ENCODE peak calls at places on chromosomes 5 and 9, in ten cellular contexts. C is ovary; F is activated CD8-positive, alpha-beta T cell treated with anti-CD3 and anti-CD28 coated beads for 36 hours; X is gastrocnemius medialis; H is fibroblast of lung; P is sigmoid colon; L is GM13976; N is kidney; W is dorsolateral prefrontal cortex; Y is SK-N-SH. G is an unnamed sample.

GRCh38 chr5:73797142-73797530 is 171.1 kb downstream of the ARHGEF28 start:
- DNase-seq in H (no peak), X (no peak), L (no peak), P (no peak), F (no peak), C (no peak), W (no peak), Y (no peak), N (no peak), G (no peak)

GRCh38 chr5:73284985-73285384 is 112.0 kb downstream of the TMEM174 start:
- DNase-seq in X (no peak), W (no peak), Y (no peak), H (no peak), F (no peak), P (no peak), C (no peak), N (no peak), L (no peak), G (no peak)

GRCh38 chr9:75932026-75932425 is 41.6 kb downstream of the PCSK5 start:
- DNase-seq in P (no peak), Y (no peak), X (no peak), N (no peak), F (no peak), W (no peak), L (no peak), H (no peak), C (no peak), G (no peak)

GRCh38 chr5:107428303-107428761 is 242.4 kb downstream of the EFNA5 start:
- DNase-seq in P (no peak), N (no peak), H (peak), Y (no peak), F (no peak), C (no peak), W (no peak), L (no peak), X (no peak), G (no peak)

GRCh38 chr5:128081111-128081865 is 2.3 kb upstream of the SLC12A2 start:
- DNase-seq in W (no peak), F (no peak), X (no peak), N (no peak), C (no peak), Y (peak), L (no peak), P (no peak), H (peak), G (no peak)

GRCh38 chr5:13601152-13601551 is 343.3 kb downstream of the DNAH5 start:
- DNase-seq in Y (no peak), W (no peak), H (peak), C (no peak), F (no peak), N (no peak), P (no peak), X (no peak), L (no peak), G (no peak)

GRCh38 chr9:125829743-125830142 is 82.6 kb downstream of the PBX3 start:
- DNase-seq in F (peak), X (no peak), N (peak), L (peak), W (no peak), H (peak), Y (peak), C (no peak), P (no peak), G (no peak)

GRCh38 chr5:41869150-41869738 is 981 bp downstream of the OXCT1 start:
- DNase-seq in F (peak), H (peak), C (peak), X (peak), N (peak), L (no peak), P (peak), Y (peak), W (peak), G (peak)

GRCh38 chr9:133356391-133357091 is at the start of the genes SURF1 and SURF2:
- DNase-seq in X (peak), W (peak), Y (peak), C (peak), F (peak), N (peak), P (peak), H (peak), L (peak), G (peak)

GRCh38 chr9:116945817-116946216 is 258.7 kb downstream of the TRIM32 start:
- DNase-seq in Y (no peak), F (no peak), H (no peak), L (no peak), W (no peak), P (no peak), X (no peak), N (no peak), C (no peak), G (no peak)

GRCh38 chr9:132894857-132895846 is 16.5 kb downstream of the SPACA9 start:
- DNase-seq in W (no peak), X (no peak), H (no peak), F (no peak), N (no peak), Y (no peak), C (no peak), L (no peak), P (no peak), G (no peak)

GRCh38 chr5:133420440-133421301 is 191.7 kb downstream of the FSTL4 start:
- DNase-seq in N (no peak), X (no peak), H (no peak), W (no peak), C (no peak), P (no peak), Y (no peak), F (no peak), L (no peak), G (no peak)

GRCh38 chr5:140794594-140795258 is at the start of gene PCDHA2:
- DNase-seq in P (no peak), H (no peak), C (no peak), W (no peak), Y (no peak), X (no peak), F (no peak), L (no peak), N (no peak), G (no peak)

GRCh38 chr5:73496984-73497457 is 1.2 kb upstream of the BTF3 start:
- DNase-seq in P (no peak), L (peak), F (no peak), W (no peak), C (no peak), X (no peak), N (no peak), H (peak), Y (peak), G (no peak)

GRCh38 chr5:9644630-9645029 is 14.5 kb upstream of the TAS2R1 start:
- DNase-seq in H (no peak), C (no peak), W (no peak), L (no peak), F (no peak), Y (no peak), X (no peak), N (no peak), P (no peak), G (no peak)

GRCh38 chr9:124309665-124310064 is 51.9 kb downstream of the NEK6 start:
- DNase-seq in F (no peak), H (peak), N (no peak), L (no peak), C (no peak), W (no peak), X (no peak), P (no peak), Y (no peak), G (no peak)

GRCh38 chr9:103803245-103803644 is 290.9 kb upstream of the SMC2 start:
- DNase-seq in L (no peak), X (no peak), F (no peak), W (no peak), C (no peak), Y (no peak), P (no peak), H (no peak), N (no peak), G (no peak)

GRCh38 chr5:126044111-126044668 is 379.0 kb upstream of the GRAMD2B start:
- DNase-seq in L (no peak), P (no peak), C (no peak), W (no peak), X (no peak), H (peak), Y (peak), N (no peak), F (no peak), G (no peak)

GRCh38 chr5:170070556-170071412 is 34.9 kb upstream of the FOXI1 start:
- DNase-seq in Y (peak), P (peak), W (no peak), N (peak), X (no peak), F (peak), C (no peak), H (peak), L (no peak), G (no peak)

GRCh38 chr9:87959916-87960581 is 14.3 kb downstream of the CDK20 start:
- DNase-seq in H (peak), C (no peak), W (no peak), L (no peak), F (no peak), N (no peak), Y (no peak), X (no peak), P (no peak), G (no peak)

GRCh38 chr5:31900296-31900865 is 261.4 kb downstream of the PDZD2 start:
- DNase-seq in C (no peak), L (no peak), P (no peak), X (no peak), F (no peak), W (no peak), Y (no peak), H (no peak), N (no peak), G (no peak)

GRCh38 chr5:66877843-66878242 is 281.6 kb downstream of the MAST4 start:
- DNase-seq in Y (no peak), L (no peak), W (no peak), P (no peak), H (peak), X (no peak), N (no peak), F (no peak), C (no peak), G (no peak)

GRCh38 chr9:122333169-122333808 is 37.5 kb upstream of the PTGS1 start:
- DNase-seq in X (no peak), W (no peak), Y (no peak), L (no peak), C (no peak), F (no peak), N (no peak), P (no peak), H (no peak), G (no peak)

GRCh38 chr9:76067693-76068092 is 177.2 kb downstream of the PCSK5 start:
- DNase-seq in C (no peak), H (no peak), F (no peak), Y (no peak), L (no peak), X (no peak), N (no peak), P (no peak), W (no peak), G (no peak)

GRCh38 chr5:148524721-148525120 is 129.6 kb downstream of the HTR4 start:
- DNase-seq in N (no peak), Y (no peak), P (no peak), W (no peak), C (no peak), X (no peak), L (no peak), F (no peak), H (no peak), G (no peak)

DNA sequence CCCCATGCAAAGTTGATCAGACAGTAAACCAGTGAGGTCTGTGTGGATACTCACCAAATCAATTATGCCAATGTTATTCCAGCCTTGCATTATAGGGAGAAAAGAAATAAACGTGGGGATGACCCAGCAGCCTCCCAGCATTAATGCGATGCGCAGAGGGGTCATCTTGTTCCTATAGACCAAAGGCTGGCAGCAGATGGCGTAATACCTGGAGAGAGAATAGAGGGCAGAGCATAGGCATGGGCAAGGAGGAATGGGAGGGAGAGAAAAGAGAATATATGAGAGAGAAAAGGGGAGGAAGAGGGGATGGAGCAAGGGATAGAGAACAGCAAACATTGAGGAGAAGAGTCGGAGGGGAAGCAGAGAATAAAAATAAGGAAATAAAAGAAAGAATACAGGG is 131.2 kb downstream of the HTR4 start:
- DNase-seq in Y (no peak), W (no peak), L (no peak), C (no peak), X (no peak), P (no peak), H (no peak), F (no peak), N (no peak), G (no peak)
- TF ChIP-seq CTCF in Y (no peak), W (no peak), L (no peak), C (no peak), X (no peak), P (no peak), H (no peak), F (no peak), N (no peak), G (no peak)

GRCh38 chr9:137240321-137240840 is 706 bp upstream of the TUBB4B start:
- DNase-seq in N (peak), Y (peak), H (peak), W (peak), F (peak), X (peak), C (peak), L (peak), P (peak), G (peak)
- TF ChIP-seq CTCF in N (no peak), Y (no peak), H (no peak), W (no peak), F (no peak), X (no peak), C (no peak), L (no peak), P (no peak), G (no peak)

GRCh38 chr5:160970605-160971191 is 118.7 kb upstream of the ATP10B start:
- DNase-seq in C (no peak), P (no peak), L (no peak), Y (no peak), W (no peak), F (no peak), X (no peak), H (no peak), N (no peak), G (no peak)
- TF ChIP-seq CTCF in C (no peak), P (no peak), L (peak), Y (peak), W (peak), F (no peak), X (no peak), H (no peak), N (peak), G (no peak)

GRCh38 chr9:97283768-97284167 is 23.7 kb upstream of the CCDC180 start:
- DNase-seq in H (no peak), L (no peak), X (no peak), Y (no peak), P (no peak), N (no peak), F (no peak), C (no peak), W (no peak), G (no peak)

GRCh38 chr9:97280755-97281330 is 26.6 kb upstream of the CCDC180 start:
- DNase-seq in N (no peak), H (no peak), L (no peak), Y (no peak), F (no peak), C (no peak), X (no peak), W (no peak), P (no peak), G (no peak)

GRCh38 chr9:97284798-97285197 is 22.7 kb upstream of the CCDC180 start:
- DNase-seq in W (no peak), Y (no peak), F (no peak), X (no peak), H (no peak), N (no peak), L (no peak), P (no peak), C (no peak), G (no peak)
- TF ChIP-seq CTCF in W (no peak), Y (no peak), F (peak), X (no peak), H (no peak), N (no peak), L (no peak), P (no peak), C (no peak), G (no peak)